ENCODE peak calls at places on chromosome 1, in six cellular contexts. N, U, W, Q, K and B are unnamed samples.

GRCh38 chr1:21742578-21742977 is 40.4 kb downstream of the USP48 start:
- DNase-seq in K (no peak), N (no peak), U (no peak), Q (no peak), W (no peak), B (no peak)

GRCh38 chr1:4768553-4768952 is 114.1 kb downstream of the AJAP1 start:
- DNase-seq in Q (no peak), K (no peak), N (no peak), U (no peak), W (no peak), B (no peak)

GRCh38 chr1:210633636-210634035 is 304.9 kb downstream of the HHAT start:
- DNase-seq in U (no peak), W (no peak), K (no peak), N (no peak), Q (no peak), B (no peak)

GRCh38 chr1:63759778-63760177 is 14.0 kb upstream of the ROR1 start:
- DNase-seq in N (no peak), U (no peak), Q (no peak), K (no peak), W (no peak), B (no peak)

GRCh38 chr1:106222415-106222814 is 834.1 kb upstream of the PRMT6 start:
- DNase-seq in Q (no peak), W (no peak), K (no peak), N (no peak), U (no peak), B (no peak)

GRCh38 chr1:22826630-22827580 is 116.3 kb downstream of the EPHB2 start:
- DNase-seq in K (peak), U (no peak), Q (peak), W (no peak), N (no peak), B (peak)

GRCh38 chr1:237619553-237619952 is 271.2 kb downstream of the ZP4 start:
- DNase-seq in U (no peak), N (no peak), W (no peak), Q (no peak), K (no peak), B (no peak)

GRCh38 chr1:209375681-209376360 is 207.7 kb upstream of the CAMK1G start:
- DNase-seq in K (no peak), W (no peak), U (no peak), N (no peak), Q (no peak), B (no peak)

GRCh38 chr1:156543066-156543465 is 29.3 kb downstream of the IQGAP3 start:
- DNase-seq in K (no peak), U (no peak), W (no peak), Q (no peak), N (no peak), B (no peak)
- H3K27ac ChIP-seq in K (no peak), U (no peak), W (no peak), Q (no peak), N (no peak), B (no peak)

GRCh38 chr1:94234615-94235014 is 2.8 kb downstream of the ARHGAP29 start:
- DNase-seq in K (no peak), N (no peak), Q (no peak), W (no peak), U (no peak), B (no peak)

GRCh38 chr1:94228640-94229375 is 8.6 kb downstream of the ARHGAP29 start:
- DNase-seq in Q (no peak), N (no peak), W (no peak), U (no peak), K (no peak), B (no peak)

GRCh38 chr1:94235189-94236020 is 2.0 kb downstream of the ARHGAP29 start:
- DNase-seq in K (no peak), W (no peak), U (no peak), Q (peak), N (no peak), B (no peak)

GRCh38 chr1:94227624-94228023 is 9.8 kb downstream of the ARHGAP29 start:
- DNase-seq in U (no peak), W (no peak), N (no peak), K (no peak), Q (no peak), B (no peak)

GRCh38 chr1:94230920-94231319 is 6.5 kb downstream of the ARHGAP29 start:
- DNase-seq in N (no peak), Q (no peak), K (no peak), W (no peak), U (no peak), B (no peak)
- H3K27ac ChIP-seq in N (no peak), Q (no peak), K (peak), W (no peak), U (no peak), B (no peak)

GRCh38 chr1:163147019-163147418 is 55.7 kb downstream of the RGS5 start:
- DNase-seq in Q (no peak), K (no peak), N (no peak), U (no peak), W (no peak), B (no peak)
- H3K27ac ChIP-seq in Q (no peak), K (no peak), N (no peak), U (no peak), W (no peak), B (no peak)

GRCh38 chr1:16213013-16213412 is 561 bp upstream of the ARHGEF19 start:
- DNase-seq in N (no peak), W (no peak), K (no peak), Q (no peak), U (no peak), B (no peak)

GRCh38 chr1:16209847-16210407 is 2.5 kb downstream of the ARHGEF19 start:
- DNase-seq in N (no peak), U (no peak), W (no peak), Q (no peak), K (no peak), B (no peak)

GRCh38 chr1:16211824-16212223 is 628 bp downstream of the ARHGEF19 start:
- DNase-seq in N (no peak), K (no peak), U (no peak), W (no peak), Q (no peak), B (no peak)

GRCh38 chr1:16210581-16210980 is 1.9 kb downstream of the ARHGEF19 start:
- DNase-seq in N (no peak), U (no peak), Q (no peak), K (no peak), W (no peak), B (no peak)

GRCh38 chr1:16212251-16212961 is at the start of gene ARHGEF19:
- DNase-seq in W (no peak), K (peak), Q (no peak), U (peak), N (no peak), B (peak)
- H3K27ac ChIP-seq in W (no peak), K (no peak), Q (no peak), U (no peak), N (no peak), B (peak)

GRCh38 chr1:185393821-185394220 is 76.8 kb upstream of the IVNS1ABP start:
- DNase-seq in N (no peak), Q (no peak), U (peak), K (no peak), W (no peak), B (no peak)

GRCh38 chr1:185388346-185388745 is 71.3 kb upstream of the IVNS1ABP start:
- DNase-seq in W (no peak), N (no peak), Q (no peak), K (no peak), U (no peak), B (no peak)

GRCh38 chr1:185393205-185393604 is 76.2 kb upstream of the IVNS1ABP start:
- DNase-seq in N (no peak), W (no peak), U (no peak), Q (no peak), K (no peak), B (no peak)

GRCh38 chr1:185388815-185389214 is 71.8 kb upstream of the IVNS1ABP start:
- DNase-seq in U (no peak), K (no peak), Q (no peak), W (no peak), N (no peak), B (no peak)
- H3K27ac ChIP-seq in U (no peak), K (peak), Q (no peak), W (no peak), N (no peak), B (no peak)

GRCh38 chr1:87408665-87409248 is 80.1 kb downstream of the LMO4 start:
- DNase-seq in Q (no peak), K (no peak), U (no peak), W (no peak), N (no peak), B (no peak)
- H3K27ac ChIP-seq in Q (no peak), K (no peak), U (no peak), W (no peak), N (no peak), B (no peak)